ENCODE peak calls at places on chromosome 22, in four cellular contexts. W, Z, G and N are unnamed samples.

GRCh38 chr22:28017859-28018258 is 98.8 kb upstream of the PITPNB start:
- DNase-seq in W (no peak), Z (peak), G (no peak), N (no peak)

GRCh38 chr22:17233348-17234043 is 14.3 kb upstream of the ADA2 start:
- DNase-seq in W (no peak), Z (no peak), G (no peak), N (no peak)

GRCh38 chr22:44603774-44604173 is 98.2 kb upstream of the PRR5 start:
- DNase-seq in W (no peak), Z (no peak), G (no peak), N (no peak)

GRCh38 chr22:38802671-38803121 is 8.8 kb upstream of the DNAL4 start:
- DNase-seq in W (peak), Z (peak), G (no peak), N (no peak)

GRCh38 chr22:48756146-48757111 is 1071.2 kb downstream of the BRD1 start:
- DNase-seq in W (no peak), Z (peak), G (no peak), N (peak)

GRCh38 chr22:43147821-43148220 is 3.5 kb upstream of the TSPO start:
- DNase-seq in W (no peak), Z (no peak), G (no peak), N (no peak)

GRCh38 chr22:36977401-36977861 is 41.8 kb downstream of the TST start:
- DNase-seq in W (no peak), Z (no peak), G (peak), N (peak)

GRCh38 chr22:28373841-28374240 is 305.8 kb downstream of the TTC28 start:
- DNase-seq in W (no peak), Z (no peak), G (no peak), N (no peak)

GRCh38 chr22:39297490-39298193 is 21.8 kb downstream of the RPL3 start:
- DNase-seq in W (no peak), Z (no peak), G (no peak), N (no peak)

GRCh38 chr22:49687333-49687732 is 140.3 kb downstream of the BRD1 start:
- DNase-seq in W (no peak), Z (no peak), G (no peak), N (no peak)

GRCh38 chr22:32270641-32271369 is 15.7 kb upstream of the SLC5A4 start:
- DNase-seq in W (no peak), Z (no peak), G (no peak), N (no peak)

GRCh38 chr22:30265851-30266444 is 703 bp downstream of the OSM start:
- DNase-seq in W (no peak), Z (peak), G (peak), N (no peak)

GRCh38 chr22:30253205-30253852 is 6.8 kb upstream of the LIF start:
- DNase-seq in W (no peak), Z (peak), G (no peak), N (no peak)

GRCh38 chr22:39718206-39718605 is 147.7 kb downstream of the CACNA1I start:
- DNase-seq in W (no peak), Z (peak), G (no peak), N (no peak)

GRCh38 chr22:48098936-48099245 is 1336.4 kb downstream of the TBC1D22A start:
- DNase-seq in W (no peak), Z (peak), G (no peak), N (no peak)

GRCh38 chr22:49235463-49236300 is 592.0 kb downstream of the BRD1 start:
- DNase-seq in W (no peak), Z (peak), G (no peak), N (no peak)

GRCh38 chr22:49010086-49010863 is 817.4 kb downstream of the BRD1 start:
- DNase-seq in W (no peak), Z (no peak), G (no peak), N (no peak)

GRCh38 chr22:28183078-28183870 is 264.2 kb upstream of the PITPNB start:
- DNase-seq in W (peak), Z (no peak), G (no peak), N (no peak)

GRCh38 chr22:39309364-39309861 is 10.0 kb downstream of the RPL3 start:
- DNase-seq in W (peak), Z (no peak), G (no peak), N (no peak)

GRCh38 chr22:43796567-43796966 is 15.5 kb downstream of the EFCAB6 start:
- DNase-seq in W (peak), Z (no peak), G (no peak), N (no peak)

GRCh38 chr22:29096736-29097669 is 24.2 kb downstream of the KREMEN1 start:
- DNase-seq in W (peak), Z (no peak), G (no peak), N (peak)

GRCh38 chr22:37401401-37401859 is 25.8 kb downstream of the ELFN2 start:
- DNase-seq in W (no peak), Z (no peak), G (no peak), N (no peak)

GRCh38 chr22:26330971-26331625 is 98.0 kb upstream of the ASPHD2 start:
- DNase-seq in W (peak), Z (no peak), G (peak), N (peak)

GRCh38 chr22:31153357-31153756 is 6.6 kb upstream of the RNF185 start:
- DNase-seq in W (no peak), Z (no peak), G (no peak), N (no peak)

GRCh38 chr22:38098410-38099249 is 11.9 kb downstream of the BAIAP2L2 start:
- DNase-seq in W (no peak), Z (no peak), G (no peak), N (no peak)

GRCh38 chr22:43792905-43793304 is 19.2 kb downstream of the EFCAB6 start:
- DNase-seq in W (no peak), Z (no peak), G (no peak), N (no peak)

GRCh38 chr22:31588970-31589675 is 72.9 kb downstream of the PISD start:
- DNase-seq in W (no peak), Z (no peak), G (no peak), N (no peak)

GRCh38 chr22:49690454-49690853 is 137.2 kb downstream of the BRD1 start:
- DNase-seq in W (no peak), Z (no peak), G (no peak), N (no peak)

GRCh38 chr22:29018293-29019189 is 43.1 kb downstream of the C22orf31 start:
- DNase-seq in W (no peak), Z (no peak), G (no peak), N (no peak)

GRCh38 chr22:28332410-28332809 is 347.2 kb downstream of the TTC28 start:
- DNase-seq in W (no peak), Z (no peak), G (no peak), N (no peak)

GRCh38 chr22:28907311-28908008 is 24.1 kb downstream of the ZNRF3 start:
- DNase-seq in W (no peak), Z (no peak), G (no peak), N (no peak)

GRCh38 chr22:32584650-32585049 is 110.0 kb downstream of the FBXO7 start:
- DNase-seq in W (no peak), Z (no peak), G (no peak), N (no peak)

GRCh38 chr22:24437820-24438328 is 10.5 kb downstream of the ADORA2A start:
- DNase-seq in W (peak), Z (peak), G (no peak), N (no peak)
- TF ChIP-seq CTCF in W (peak), Z (no peak), G (no peak), N (no peak)

GRCh38 chr22:45692549-45692948 is 20.9 kb downstream of the ATXN10 start:
- DNase-seq in W (no peak), Z (no peak), G (no peak), N (no peak)

DNA sequence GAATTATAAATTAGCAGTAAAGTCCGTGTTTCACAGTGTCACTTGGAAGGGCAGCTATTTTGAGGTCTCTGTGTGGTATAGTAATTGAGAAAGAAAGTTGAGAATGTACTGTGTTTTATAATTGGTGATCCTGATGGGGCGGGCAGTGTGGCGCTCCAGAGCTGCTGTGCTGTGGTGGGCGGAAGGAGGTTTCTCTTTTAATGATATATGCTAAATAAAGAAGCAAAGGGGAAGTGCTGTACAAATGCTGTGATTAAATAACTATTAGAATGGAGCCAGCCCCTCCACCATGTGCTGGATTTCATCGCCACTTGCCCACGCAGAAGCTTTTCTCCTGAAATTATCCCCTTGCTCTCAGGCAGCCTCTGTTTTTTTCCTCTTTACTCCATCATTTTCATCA is 24.6 kb downstream of the ATXN10 start:
- DNase-seq in W (no peak), Z (no peak), G (no peak), N (no peak)
- TF ChIP-seq CTCF in W (no peak), Z (no peak), G (no peak), N (no peak)

GRCh38 chr22:35921777-35922176 is 106.8 kb downstream of the RBFOX2 start:
- DNase-seq in W (peak), Z (peak), G (no peak), N (no peak)
- TF ChIP-seq CTCF in W (peak), Z (peak), G (no peak), N (peak)

GRCh38 chr22:19820880-19821522 is 33.7 kb downstream of the GNB1L start:
- DNase-seq in W (no peak), Z (peak), G (peak), N (peak)
- TF ChIP-seq CTCF in W (no peak), Z (no peak), G (no peak), N (no peak)

GRCh38 chr22:50691521-50691920 is 18.9 kb downstream of the SHANK3 start:
- DNase-seq in W (peak), Z (no peak), G (no peak), N (no peak)
- TF ChIP-seq CTCF in W (peak), Z (no peak), G (no peak), N (peak)

GRCh38 chr22:25027959-25028840 is 75.7 kb downstream of the KIAA1671 start:
- DNase-seq in W (no peak), Z (no peak), G (no peak), N (no peak)
- TF ChIP-seq CTCF in W (peak), Z (peak), G (no peak), N (peak)

DNA sequence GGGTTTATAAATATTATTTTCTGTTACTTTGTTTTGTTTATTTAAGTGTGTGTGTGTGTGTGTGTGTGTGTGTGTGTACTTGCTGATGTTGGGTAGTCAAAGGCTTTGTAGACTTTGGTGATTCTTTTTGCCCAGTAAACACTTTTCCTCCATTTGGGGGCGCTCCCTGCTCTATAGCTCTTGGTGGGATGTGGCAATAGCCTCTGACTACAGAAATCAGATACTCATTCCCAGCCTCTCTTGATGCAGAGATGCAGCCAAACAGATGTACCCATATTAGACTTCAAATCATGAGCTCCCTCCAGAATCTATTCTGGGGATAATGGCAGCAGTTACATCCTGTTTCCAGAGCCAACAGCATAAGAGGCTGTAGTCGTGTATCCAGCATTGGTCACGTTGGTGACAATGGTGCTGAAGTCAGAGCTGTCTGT is 33.4 kb upstream of the APOL5 start:
- DNase-seq in W (peak), Z (no peak), G (no peak), N (no peak)
- TF ChIP-seq CTCF in W (no peak), Z (no peak), G (no peak), N (no peak)

DNA sequence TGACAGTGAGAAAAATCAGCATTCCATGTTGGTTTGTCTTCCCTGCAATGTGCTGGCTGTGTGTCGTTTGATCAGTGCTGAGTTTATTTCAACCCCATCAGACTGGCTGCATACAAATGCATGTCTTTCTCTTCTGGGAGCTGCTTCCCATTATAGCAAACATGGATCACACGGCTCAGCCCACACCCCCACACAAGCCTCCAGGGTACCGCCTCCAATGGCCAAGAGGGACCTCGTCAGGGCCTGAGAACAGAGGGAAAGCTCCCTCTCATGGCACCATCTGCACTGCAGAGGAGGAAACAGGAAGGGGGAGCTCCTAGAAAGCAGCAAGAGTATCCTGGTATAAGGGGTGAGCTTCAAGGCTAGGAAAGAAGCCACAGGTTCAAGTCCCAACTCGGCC is 214.2 kb downstream of the LARGE1 start:
- DNase-seq in W (no peak), Z (no peak), G (no peak), N (no peak)
- TF ChIP-seq CTCF in W (no peak), Z (no peak), G (no peak), N (no peak)

GRCh38 chr22:22978637-22979036 is 91.0 kb downstream of the IGLL5 start:
- DNase-seq in W (no peak), Z (no peak), G (no peak), N (no peak)

GRCh38 chr22:22977479-22978200 is 90.0 kb downstream of the IGLL5 start:
- DNase-seq in W (no peak), Z (no peak), G (no peak), N (no peak)

GRCh38 chr22:22974795-22975580 is 87.4 kb downstream of the IGLL5 start:
- DNase-seq in W (no peak), Z (no peak), G (no peak), N (no peak)

GRCh38 chr22:22974156-22974555 is 86.5 kb downstream of the IGLL5 start:
- DNase-seq in W (no peak), Z (no peak), G (no peak), N (no peak)

DNA sequence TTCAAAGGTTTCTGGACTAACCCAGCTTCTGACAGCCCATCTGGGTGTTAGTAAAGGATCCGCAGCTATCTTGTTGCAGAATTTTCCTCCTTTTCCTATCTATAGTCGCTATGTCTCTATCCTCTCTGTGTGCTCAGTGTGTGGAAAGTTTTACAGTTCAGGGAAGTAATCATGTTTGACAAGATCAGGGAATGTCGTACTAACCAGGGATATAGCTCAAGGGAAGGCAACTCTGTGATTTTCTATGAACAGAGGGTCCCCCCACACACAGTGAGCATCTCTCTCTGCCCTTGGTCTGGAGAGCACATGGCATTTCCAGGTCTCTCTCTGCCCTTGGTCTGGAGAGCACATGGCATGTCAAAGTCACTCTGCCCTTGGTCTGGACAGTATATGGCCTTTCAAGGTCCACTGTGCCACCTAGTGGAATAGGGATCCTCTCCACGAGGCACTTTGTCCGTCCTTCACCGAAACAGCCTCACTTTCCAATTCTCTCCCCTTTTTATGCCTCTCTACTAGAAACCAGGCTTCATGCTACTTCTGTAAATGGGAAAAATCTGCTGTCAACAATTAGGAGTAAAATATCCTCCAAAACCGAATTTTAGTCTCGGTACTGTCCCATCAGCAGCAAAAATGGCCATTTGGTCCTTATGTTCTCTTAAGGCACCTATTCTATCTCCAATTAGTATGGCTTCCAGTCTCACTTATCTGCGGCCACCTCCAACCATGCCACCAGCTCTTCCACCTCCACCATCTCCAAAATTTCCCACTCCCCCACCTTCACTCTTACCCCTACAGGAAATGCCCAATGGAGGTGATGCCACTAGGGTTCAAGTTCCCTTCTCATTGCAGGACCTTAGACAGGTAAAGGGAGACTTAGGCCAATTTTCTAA is 88.7 kb downstream of the IGLL5 start:
- DNase-seq in W (no peak), Z (no peak), G (no peak), N (no peak)
- TF ChIP-seq CTCF in W (no peak), Z (no peak), G (no peak), N (no peak)